ENCODE peak calls at places on chromosomes 12 and 14, in six cellular contexts. F is left ventricle myocardium inferior, R is A549, T is fibroblast of villous mesenchyme, M is body of pancreas, H is PC-3. W is an unnamed sample.

GRCh38 chr12:95608252-95609033 is 57.2 kb upstream of the USP44 start:
- DNase-seq in R (peak; percentile 74), F (peak; percentile 64), M (peak; percentile 90), T (peak; percentile 30), H (peak; percentile 91), W (no peak)

GRCh38 chr12:109944561-109944960 is 44.5 kb downstream of the TCHP start:
- DNase-seq in T (no peak), R (no peak), H (no peak), F (no peak), M (no peak), W (no peak)

GRCh38 chr12:104886418-104887401 is 71.4 kb downstream of the SLC41A2 start:
- DNase-seq in T (peak; percentile 73), F (no peak), M (no peak), H (peak; percentile 84), R (no peak), W (no peak)

GRCh38 chr14:44135972-44136371 is 371.1 kb downstream of the FSCB start:
- DNase-seq in H (no peak), R (no peak), T (no peak), M (no peak), F (no peak), W (no peak)

GRCh38 chr14:54776361-54777001 is 126.1 kb downstream of the GCH1 start:
- DNase-seq in F (peak; percentile 70), R (no peak), H (no peak), M (no peak), T (peak; percentile 7), W (peak; percentile 60)

GRCh38 chr14:103444837-103445524 is 59.8 kb downstream of the MARK3 start:
- DNase-seq in F (no peak), T (peak; percentile 97), M (no peak), H (no peak), R (peak; percentile 29), W (no peak)

GRCh38 chr14:26863736-26864135 is 265.9 kb upstream of the NOVA1 start:
- DNase-seq in H (peak; percentile 60), F (no peak), T (peak; percentile 28), M (no peak), R (no peak), W (no peak)

GRCh38 chr12:53279283-53279869 is 11.3 kb downstream of the ESPL1 start:
- DNase-seq in R (no peak), F (no peak), H (no peak), M (no peak), T (no peak), W (no peak)

GRCh38 chr12:127770123-127770522 is 496.8 kb upstream of the TMEM132C start:
- DNase-seq in T (no peak), F (no peak), H (no peak), R (no peak), M (no peak), W (no peak)

GRCh38 chr14:95784137-95784536 is 70.2 kb upstream of the TCL1A start:
- DNase-seq in H (peak; percentile 42), F (no peak), M (peak; percentile 17), T (peak; percentile 19), R (no peak), W (no peak)

GRCh38 chr12:81079280-81080076 is 1.6 kb downstream of the ACSS3 start:
- DNase-seq in M (no peak), R (no peak), F (no peak), T (no peak), H (no peak), W (no peak)

GRCh38 chr12:117343296-117343695 is 18.1 kb downstream of the NOS1 start:
- DNase-seq in F (no peak), H (peak; percentile 79), R (no peak), T (no peak), M (no peak), W (no peak)

GRCh38 chr14:64137657-64138290 is 156.4 kb downstream of the ESR2 start:
- DNase-seq in T (peak; percentile 35), F (no peak), H (peak; percentile 64), R (peak; percentile 17), M (peak; percentile 60), W (no peak)

GRCh38 chr12:47079365-47079893 is at the start of gene PCED1B:
- DNase-seq in M (peak; percentile 84), H (peak; percentile 80), R (peak; percentile 76), F (peak; percentile 78), T (peak; percentile 83), W (peak; percentile 74)

GRCh38 chr12:19833775-19834501 is 394.6 kb downstream of the AEBP2 start:
- DNase-seq in T (peak; percentile 58), R (no peak), M (no peak), F (no peak), H (peak; percentile 32), W (no peak)

GRCh38 chr12:29970501-29970900 is 186.8 kb upstream of the TMTC1 start:
- DNase-seq in F (no peak), R (no peak), T (no peak), M (no peak), H (no peak), W (no peak)

GRCh38 chr12:12398026-12398859 is 41.4 kb downstream of the BORCS5 start:
- DNase-seq in T (peak; percentile 96), R (peak; percentile 97), F (peak; percentile 45), H (peak; percentile 92), M (peak; percentile 64), W (no peak)

GRCh38 chr12:102093319-102093718 is 26.6 kb downstream of the NUP37 start:
- DNase-seq in R (no peak), T (peak; percentile 51), M (no peak), H (no peak), F (no peak), W (no peak)

GRCh38 chr14:76917759-76918175 is 91.6 kb downstream of the LRRC74A start:
- DNase-seq in R (no peak), H (no peak), T (no peak), M (peak; percentile 86), F (peak; percentile 79), W (no peak)

GRCh38 chr12:22821985-22822384 is 197.0 kb downstream of the ETNK1 start:
- DNase-seq in T (peak; percentile 10), M (no peak), R (no peak), H (no peak), F (no peak), W (no peak)

GRCh38 chr14:68741839-68742470 is 50.9 kb downstream of the ZFP36L1 start:
- DNase-seq in T (no peak), M (no peak), F (no peak), R (no peak), H (no peak), W (no peak)

GRCh38 chr12:55025508-55025907 is 5.7 kb downstream of the NEUROD4 start:
- DNase-seq in T (no peak), M (no peak), R (no peak), F (no peak), H (no peak), W (no peak)

GRCh38 chr14:96267916-96268315 is 11.9 kb downstream of the BDKRB1 start:
- DNase-seq in H (peak; percentile 42), R (no peak), F (no peak), T (no peak), M (no peak), W (no peak)

GRCh38 chr14:92039073-92039719 is 663 bp downstream of the TRIP11 start:
- DNase-seq in F (no peak), R (peak; percentile 69), H (peak; percentile 63), M (peak; percentile 52), T (peak; percentile 69), W (no peak)

GRCh38 chr14:92035890-92036289 is 4.0 kb downstream of the TRIP11 start:
- DNase-seq in T (no peak), F (no peak), R (no peak), M (no peak), H (no peak), W (no peak)

GRCh38 chr14:92039720-92040430 is at the start of gene TRIP11:
- DNase-seq in H (peak; percentile 90), M (peak; percentile 97), F (peak; percentile 94), R (peak; percentile 93), T (peak; percentile 94), W (peak; percentile 95)

GRCh38 chr14:92040431-92041040 is 677 bp upstream of the TRIP11 start:
- DNase-seq in H (peak; percentile 28), T (peak; percentile 31), F (no peak), M (peak; percentile 65), R (peak; percentile 44), W (no peak)

GRCh38 chr14:92037989-92038388 is 1.9 kb downstream of the TRIP11 start:
- DNase-seq in F (no peak), M (no peak), H (peak; percentile 6), R (no peak), T (no peak), W (no peak)
- H3K4me3 ChIP-seq in F (peak overlapping the region; percentile 82), M (peak overlapping the region; percentile 55), H (peak overlapping the region; percentile 92), R (no peak overlapping the region), T (peak overlapping the region; percentile 95), W (peak overlapping the region; percentile 98)

GRCh38 chr12:7061138-7061537 is 620 bp downstream of the C1S start:
- DNase-seq in F (no peak), T (no peak), R (no peak), H (no peak), M (no peak), W (no peak)
- H3K4me3 ChIP-seq in F (peak overlapping the region; percentile 62), T (peak overlapping the region; percentile 59), R (peak overlapping the region; percentile 15), H (no peak overlapping the region), M (no peak overlapping the region), W (no peak overlapping the region)

DNA sequence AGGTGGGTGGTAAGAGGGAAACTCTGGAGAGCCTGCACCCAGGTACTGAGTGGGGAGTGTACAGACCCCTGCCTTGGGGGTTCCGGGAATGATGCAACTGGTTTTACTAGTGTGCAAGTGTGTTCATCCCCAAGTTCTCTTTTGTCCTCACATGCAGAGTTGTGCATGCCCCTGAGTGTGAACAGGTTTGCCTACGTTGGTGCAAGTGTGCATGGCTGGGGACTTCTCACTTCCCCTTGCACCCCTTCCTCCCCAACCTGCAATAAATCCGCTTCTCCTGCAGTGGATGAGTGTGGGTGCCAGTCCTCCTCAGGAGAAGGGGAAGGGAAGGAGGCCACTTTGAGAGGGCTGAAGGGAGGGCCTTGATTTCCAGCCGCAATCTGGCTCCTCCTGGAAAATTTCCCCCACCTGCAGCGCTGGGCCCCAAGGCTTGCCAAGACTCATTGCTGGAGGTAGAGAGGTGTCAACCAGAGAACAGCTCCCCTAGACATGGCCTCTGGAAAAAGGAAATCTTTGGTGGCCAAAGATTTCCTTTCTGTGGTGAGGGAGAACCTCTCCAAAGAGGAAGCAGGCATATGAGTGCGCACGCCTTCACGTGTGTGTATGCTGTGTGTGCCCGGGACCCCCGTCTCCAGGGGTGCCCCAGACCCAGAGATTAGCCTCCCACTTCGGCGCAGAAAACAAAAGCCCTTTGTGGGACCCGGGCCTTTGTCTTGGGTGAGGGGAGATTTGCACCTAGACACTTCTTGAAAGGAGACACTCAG is 5.5 kb downstream of the AQP2 start:
- DNase-seq in M (no peak), R (no peak), F (no peak), H (no peak), T (no peak), W (no peak)
- H3K4me3 ChIP-seq in M (no peak overlapping the region), R (no peak overlapping the region), F (no peak overlapping the region), H (no peak overlapping the region), T (no peak overlapping the region), W (no peak overlapping the region)

GRCh38 chr12:93805736-93806141 is 128.6 kb downstream of the CRADD start:
- DNase-seq in T (no peak), R (no peak), H (no peak), M (no peak), F (no peak), W (no peak)

GRCh38 chr12:93804392-93805179 is 127.4 kb downstream of the CRADD start:
- DNase-seq in R (no peak), T (no peak), F (no peak), M (no peak), H (no peak), W (peak; percentile 58)

GRCh38 chr12:93803408-93803807 is 126.2 kb downstream of the CRADD start:
- DNase-seq in H (no peak), F (no peak), T (peak; percentile 79), R (no peak), M (no peak), W (no peak)

GRCh38 chr12:93802293-93802692 is 125.1 kb downstream of the CRADD start:
- DNase-seq in H (no peak), T (no peak), M (no peak), R (no peak), F (peak; percentile 36), W (no peak)

GRCh38 chr12:93802698-93803097 is 125.5 kb downstream of the CRADD start:
- DNase-seq in T (peak; percentile 49), R (no peak), H (no peak), F (no peak), M (no peak), W (no peak)
- H3K4me3 ChIP-seq in T (no peak overlapping the region), R (no peak overlapping the region), H (no peak overlapping the region), F (no peak overlapping the region), M (no peak overlapping the region), W (no peak overlapping the region)

W was measured in CD4-positive, CD25-positive, alpha-beta regulatory T cell.